ENCODE peak calls at places on chromosome 22, in ten cellular contexts. One of them, this sample, is unnamed. For H3K9me3 and H3K4me1, the result is how much of the 10 kb centered on the place peaks cover.

GRCh38 chr22:39647836-39648500 is 77.4 kb downstream of the CACNA1I start:
- DNase-seq in psoas muscle: peak
- DNase-seq in Peyer's patch: no peak
- DNase-seq in stomach: no peak
- DNase-seq in endothelial cell of umbilical vein: no peak
- DNase-seq in sigmoid colon: no peak
- DNase-seq in cardiac muscle cell: no peak
- DNase-seq in SK-N-SH: no peak
- DNase-seq in right atrium auricular region: no peak
- DNase-seq in gastrocnemius medialis: no peak
- DNase-seq in this sample: no peak

GRCh38 chr22:19120829-19121630 is 1.2 kb downstream of the DGCR2 start:
- DNase-seq in psoas muscle: no peak
- DNase-seq in Peyer's patch: no peak
- DNase-seq in stomach: peak
- DNase-seq in endothelial cell of umbilical vein: no peak
- DNase-seq in sigmoid colon: no peak
- DNase-seq in cardiac muscle cell: peak
- DNase-seq in SK-N-SH: no peak
- DNase-seq in right atrium auricular region: no peak
- DNase-seq in gastrocnemius medialis: peak
- DNase-seq in this sample: no peak

GRCh38 chr22:30435674-30436126 is 10.1 kb downstream of the MTFP1 start:
- DNase-seq in psoas muscle: peak
- DNase-seq in Peyer's patch: peak
- DNase-seq in stomach: peak
- DNase-seq in endothelial cell of umbilical vein: peak
- DNase-seq in sigmoid colon: no peak
- DNase-seq in cardiac muscle cell: no peak
- DNase-seq in SK-N-SH: no peak
- DNase-seq in right atrium auricular region: no peak
- DNase-seq in gastrocnemius medialis: no peak
- DNase-seq in this sample: peak

GRCh38 chr22:42697542-42698013 is 23.1 kb downstream of the A4GALT start:
- DNase-seq in psoas muscle: peak
- DNase-seq in Peyer's patch: no peak
- DNase-seq in stomach: peak
- DNase-seq in endothelial cell of umbilical vein: peak
- DNase-seq in sigmoid colon: peak
- DNase-seq in cardiac muscle cell: peak
- DNase-seq in SK-N-SH: no peak
- DNase-seq in right atrium auricular region: peak
- DNase-seq in gastrocnemius medialis: peak
- DNase-seq in this sample: peak

GRCh38 chr22:50698546-50698945 is 25.9 kb downstream of the SHANK3 start:
- DNase-seq in psoas muscle: peak
- DNase-seq in Peyer's patch: no peak
- DNase-seq in stomach: no peak
- DNase-seq in endothelial cell of umbilical vein: no peak
- DNase-seq in sigmoid colon: peak
- DNase-seq in cardiac muscle cell: no peak
- DNase-seq in SK-N-SH: no peak
- DNase-seq in right atrium auricular region: no peak
- DNase-seq in gastrocnemius medialis: no peak
- DNase-seq in this sample: no peak

GRCh38 chr22:17875631-17876030 is 101.4 kb upstream of the BID start:
- DNase-seq in psoas muscle: peak
- DNase-seq in Peyer's patch: no peak
- DNase-seq in stomach: no peak
- DNase-seq in endothelial cell of umbilical vein: no peak
- DNase-seq in sigmoid colon: no peak
- DNase-seq in cardiac muscle cell: no peak
- DNase-seq in SK-N-SH: no peak
- DNase-seq in right atrium auricular region: no peak
- DNase-seq in gastrocnemius medialis: no peak
- DNase-seq in this sample: no peak

GRCh38 chr22:43177479-43177878 is 9.5 kb downstream of the TTLL12 start:
- DNase-seq in psoas muscle: no peak
- DNase-seq in Peyer's patch: no peak
- DNase-seq in stomach: no peak
- DNase-seq in endothelial cell of umbilical vein: no peak
- DNase-seq in sigmoid colon: no peak
- DNase-seq in cardiac muscle cell: no peak
- DNase-seq in SK-N-SH: no peak
- DNase-seq in right atrium auricular region: no peak
- DNase-seq in gastrocnemius medialis: no peak
- DNase-seq in this sample: no peak

GRCh38 chr22:37417264-37417663 is 10.0 kb downstream of the ELFN2 start:
- DNase-seq in psoas muscle: no peak
- DNase-seq in Peyer's patch: no peak
- DNase-seq in stomach: no peak
- DNase-seq in endothelial cell of umbilical vein: no peak
- DNase-seq in sigmoid colon: no peak
- DNase-seq in cardiac muscle cell: no peak
- DNase-seq in SK-N-SH: no peak
- DNase-seq in right atrium auricular region: no peak
- DNase-seq in gastrocnemius medialis: no peak
- DNase-seq in this sample: no peak

GRCh38 chr22:18985761-18986160 is 49.7 kb upstream of the PRODH start:
- DNase-seq in psoas muscle: no peak
- DNase-seq in Peyer's patch: no peak
- DNase-seq in stomach: no peak
- DNase-seq in endothelial cell of umbilical vein: no peak
- DNase-seq in sigmoid colon: peak
- DNase-seq in cardiac muscle cell: no peak
- DNase-seq in SK-N-SH: no peak
- DNase-seq in right atrium auricular region: no peak
- DNase-seq in gastrocnemius medialis: no peak
- DNase-seq in this sample: no peak

GRCh38 chr22:19817561-19818263 is 37.0 kb downstream of the GNB1L start:
- DNase-seq in psoas muscle: no peak
- DNase-seq in Peyer's patch: no peak
- DNase-seq in stomach: peak
- DNase-seq in endothelial cell of umbilical vein: no peak
- DNase-seq in sigmoid colon: no peak
- DNase-seq in cardiac muscle cell: no peak
- DNase-seq in SK-N-SH: no peak
- DNase-seq in right atrium auricular region: peak
- DNase-seq in gastrocnemius medialis: no peak
- DNase-seq in this sample: no peak

GRCh38 chr22:40507491-40507890 is 129.0 kb downstream of the MRTFA start:
- DNase-seq in psoas muscle: no peak
- DNase-seq in Peyer's patch: no peak
- DNase-seq in stomach: no peak
- DNase-seq in endothelial cell of umbilical vein: no peak
- DNase-seq in sigmoid colon: no peak
- DNase-seq in cardiac muscle cell: no peak
- DNase-seq in SK-N-SH: no peak
- DNase-seq in right atrium auricular region: no peak
- DNase-seq in gastrocnemius medialis: no peak
- DNase-seq in this sample: no peak

GRCh38 chr22:47123006-47123826 is 360.8 kb downstream of the TBC1D22A start:
- DNase-seq in psoas muscle: no peak
- DNase-seq in Peyer's patch: no peak
- DNase-seq in stomach: no peak
- DNase-seq in endothelial cell of umbilical vein: no peak
- DNase-seq in sigmoid colon: no peak
- DNase-seq in cardiac muscle cell: no peak
- DNase-seq in SK-N-SH: no peak
- DNase-seq in right atrium auricular region: no peak
- DNase-seq in gastrocnemius medialis: no peak
- DNase-seq in this sample: no peak
- H3K27ac ChIP-seq in psoas muscle: no peak
- H3K27ac ChIP-seq in Peyer's patch: no peak
- H3K27ac ChIP-seq in stomach: no peak
- H3K27ac ChIP-seq in endothelial cell of umbilical vein: no peak
- H3K27ac ChIP-seq in sigmoid colon: no peak
- H3K27ac ChIP-seq in cardiac muscle cell: no peak
- H3K27ac ChIP-seq in SK-N-SH: no peak
- H3K27ac ChIP-seq in right atrium auricular region: no peak
- H3K27ac ChIP-seq in gastrocnemius medialis: no peak
- H3K27ac ChIP-seq in this sample: no peak

GRCh38 chr22:47565607-47566006 is 803.2 kb downstream of the TBC1D22A start:
- DNase-seq in psoas muscle: no peak
- DNase-seq in Peyer's patch: no peak
- DNase-seq in stomach: no peak
- DNase-seq in endothelial cell of umbilical vein: no peak
- DNase-seq in sigmoid colon: no peak
- DNase-seq in cardiac muscle cell: no peak
- DNase-seq in SK-N-SH: no peak
- DNase-seq in right atrium auricular region: peak
- DNase-seq in gastrocnemius medialis: no peak
- DNase-seq in this sample: no peak
- H3K9me3 ChIP-seq in psoas muscle: under half
- H3K9me3 ChIP-seq in Peyer's patch: under half
- H3K9me3 ChIP-seq in stomach: under half
- H3K9me3 ChIP-seq in endothelial cell of umbilical vein: under half
- H3K9me3 ChIP-seq in sigmoid colon: under half
- H3K9me3 ChIP-seq in cardiac muscle cell: under half
- H3K9me3 ChIP-seq in SK-N-SH: under half
- H3K9me3 ChIP-seq in right atrium auricular region: under half
- H3K9me3 ChIP-seq in gastrocnemius medialis: under half
- H3K9me3 ChIP-seq in this sample: under half

DNA sequence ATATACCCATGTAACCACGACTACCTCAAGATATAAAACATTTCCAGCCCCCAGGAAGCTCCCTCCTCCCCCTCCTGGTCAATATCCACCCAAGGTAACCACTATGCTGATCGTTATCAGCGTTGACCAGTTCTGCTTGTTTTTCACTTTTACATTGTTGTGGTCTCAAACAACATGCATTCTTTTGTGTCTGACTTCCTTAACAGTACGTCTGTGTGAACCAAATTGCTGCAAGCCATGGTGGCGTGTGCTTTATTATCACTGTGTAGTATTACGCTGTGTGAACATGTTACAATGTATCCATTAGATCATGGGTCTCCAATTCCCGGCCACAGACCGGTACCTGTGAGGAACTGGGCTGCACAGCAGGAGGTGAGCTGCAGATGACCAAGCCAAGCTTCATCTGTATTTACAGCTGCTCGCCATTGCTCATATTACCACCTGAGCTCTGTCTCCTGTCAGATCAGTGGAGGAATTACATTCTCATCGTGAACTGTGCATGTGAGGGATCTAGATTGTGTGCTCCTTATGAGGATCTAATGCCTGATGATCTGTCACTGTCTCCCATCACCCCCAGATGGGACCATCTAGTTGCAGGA is 15.5 kb upstream of the GRK3 start:
- DNase-seq in psoas muscle: no peak
- DNase-seq in Peyer's patch: no peak
- DNase-seq in stomach: no peak
- DNase-seq in endothelial cell of umbilical vein: no peak
- DNase-seq in sigmoid colon: no peak
- DNase-seq in cardiac muscle cell: no peak
- DNase-seq in SK-N-SH: no peak
- DNase-seq in right atrium auricular region: no peak
- DNase-seq in gastrocnemius medialis: no peak
- DNase-seq in this sample: no peak
- H3K4me1 ChIP-seq in psoas muscle: under half
- H3K4me1 ChIP-seq in Peyer's patch: under half
- H3K4me1 ChIP-seq in stomach: under half
- H3K4me1 ChIP-seq in endothelial cell of umbilical vein: under half
- H3K4me1 ChIP-seq in sigmoid colon: under half
- H3K4me1 ChIP-seq in cardiac muscle cell: under half
- H3K4me1 ChIP-seq in SK-N-SH: under half
- H3K4me1 ChIP-seq in right atrium auricular region: under half
- H3K4me1 ChIP-seq in gastrocnemius medialis: under half
- H3K4me1 ChIP-seq in this sample: under half

GRCh38 chr22:23125512-23126103 is 16.2 kb downstream of the RSPH14 start:
- DNase-seq in psoas muscle: no peak
- DNase-seq in Peyer's patch: no peak
- DNase-seq in stomach: no peak
- DNase-seq in endothelial cell of umbilical vein: no peak
- DNase-seq in sigmoid colon: no peak
- DNase-seq in cardiac muscle cell: no peak
- DNase-seq in SK-N-SH: no peak
- DNase-seq in right atrium auricular region: no peak
- DNase-seq in gastrocnemius medialis: no peak
- DNase-seq in this sample: no peak

GRCh38 chr22:23122992-23123803 is 18.6 kb downstream of the RSPH14 start:
- DNase-seq in psoas muscle: peak
- DNase-seq in Peyer's patch: no peak
- DNase-seq in stomach: no peak
- DNase-seq in endothelial cell of umbilical vein: no peak
- DNase-seq in sigmoid colon: no peak
- DNase-seq in cardiac muscle cell: no peak
- DNase-seq in SK-N-SH: no peak
- DNase-seq in right atrium auricular region: no peak
- DNase-seq in gastrocnemius medialis: no peak
- DNase-seq in this sample: no peak

GRCh38 chr22:23123804-23124254 is 18.0 kb downstream of the RSPH14 start:
- DNase-seq in psoas muscle: peak
- DNase-seq in Peyer's patch: no peak
- DNase-seq in stomach: no peak
- DNase-seq in endothelial cell of umbilical vein: no peak
- DNase-seq in sigmoid colon: no peak
- DNase-seq in cardiac muscle cell: no peak
- DNase-seq in SK-N-SH: no peak
- DNase-seq in right atrium auricular region: no peak
- DNase-seq in gastrocnemius medialis: no peak
- DNase-seq in this sample: no peak

GRCh38 chr22:23126165-23127054 is 15.4 kb downstream of the RSPH14 start:
- DNase-seq in psoas muscle: peak
- DNase-seq in Peyer's patch: no peak
- DNase-seq in stomach: no peak
- DNase-seq in endothelial cell of umbilical vein: no peak
- DNase-seq in sigmoid colon: no peak
- DNase-seq in cardiac muscle cell: no peak
- DNase-seq in SK-N-SH: no peak
- DNase-seq in right atrium auricular region: no peak
- DNase-seq in gastrocnemius medialis: no peak
- DNase-seq in this sample: no peak

DNA sequence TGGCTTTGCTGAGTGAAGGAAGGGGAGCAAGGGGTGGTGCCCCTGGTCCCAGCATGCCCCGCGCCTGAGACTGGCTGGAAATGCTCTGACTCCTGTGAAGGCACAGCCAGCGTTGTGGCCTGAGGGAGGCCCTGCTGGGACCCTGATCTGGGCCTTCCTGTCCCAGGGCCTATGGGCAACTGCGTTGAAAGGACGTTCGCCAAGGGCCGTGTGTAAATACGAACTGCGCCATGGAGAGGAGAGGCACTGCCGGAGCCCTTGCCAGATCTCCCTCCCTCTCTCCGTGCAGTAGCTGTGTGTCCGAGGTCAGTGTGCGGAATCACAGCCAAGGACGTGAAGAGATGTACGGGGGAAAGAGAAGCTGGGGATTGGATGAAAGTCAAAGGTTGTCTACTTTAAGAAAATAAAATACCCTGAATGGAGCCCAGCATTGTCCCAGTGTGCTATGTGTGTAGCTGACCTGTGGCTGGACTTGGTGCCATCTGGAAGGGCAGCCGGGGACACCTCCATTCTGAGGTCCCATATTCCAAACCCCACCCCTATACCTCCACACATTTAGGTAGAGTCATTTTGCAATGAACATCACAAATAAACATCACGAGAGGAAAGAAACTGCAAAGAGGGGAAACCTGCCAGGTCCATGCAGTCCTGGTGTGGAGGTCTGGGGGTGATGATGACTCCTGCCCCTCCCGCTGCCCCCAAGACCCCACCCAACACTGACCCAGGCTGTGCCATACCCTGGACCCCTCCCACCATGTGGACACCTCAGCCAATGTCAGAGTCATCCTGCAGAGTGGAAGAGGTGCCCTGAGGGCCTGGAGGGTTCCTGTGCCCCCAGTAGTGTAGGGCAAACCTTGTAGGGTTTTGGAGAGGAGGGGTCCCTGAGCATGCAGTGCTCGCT is 16.9 kb downstream of the RSPH14 start:
- DNase-seq in psoas muscle: peak
- DNase-seq in Peyer's patch: no peak
- DNase-seq in stomach: peak
- DNase-seq in endothelial cell of umbilical vein: no peak
- DNase-seq in sigmoid colon: no peak
- DNase-seq in cardiac muscle cell: no peak
- DNase-seq in SK-N-SH: no peak
- DNase-seq in right atrium auricular region: no peak
- DNase-seq in gastrocnemius medialis: no peak
- DNase-seq in this sample: no peak
- H3K27ac ChIP-seq in psoas muscle: no peak
- H3K27ac ChIP-seq in Peyer's patch: no peak
- H3K27ac ChIP-seq in stomach: peak
- H3K27ac ChIP-seq in endothelial cell of umbilical vein: no peak
- H3K27ac ChIP-seq in sigmoid colon: no peak
- H3K27ac ChIP-seq in cardiac muscle cell: no peak
- H3K27ac ChIP-seq in SK-N-SH: no peak
- H3K27ac ChIP-seq in right atrium auricular region: no peak
- H3K27ac ChIP-seq in gastrocnemius medialis: no peak
- H3K27ac ChIP-seq in this sample: no peak